ENCODE peak calls at places on chromosomes 16 and 17, in six cellular contexts. C is sigmoid colon; Y is cardiac muscle cell; V is tibial nerve; H is CD4-positive, CD25-positive, alpha-beta regulatory T cell; U is testis. L is an unnamed sample. For H3K4me1, the result is how much of the 10 kb centered on the place peaks cover.

GRCh38 chr16:27576729-27577128 is 26.8 kb downstream of the KATNIP start:
- DNase-seq in H (no peak), C (peak), V (no peak), U (no peak), Y (no peak), L (no peak)

GRCh38 chr16:50422926-50423325 is 54.1 kb upstream of the BRD7 start:
- DNase-seq in C (no peak), U (no peak), H (no peak), Y (no peak), V (no peak), L (no peak)

GRCh38 chr16:68259421-68259820 is 4.9 kb upstream of the SLC7A6 start:
- DNase-seq in U (no peak), H (no peak), C (no peak), V (no peak), Y (no peak), L (no peak)

GRCh38 chr17:57270801-57271245 is 14.5 kb downstream of the MSI2 start:
- DNase-seq in U (no peak), H (no peak), C (no peak), Y (no peak), V (no peak), L (no peak)

GRCh38 chr16:63850979-63851378 is 1270.9 kb downstream of the CDH11 start:
- DNase-seq in V (no peak), C (no peak), H (no peak), Y (no peak), U (no peak), L (no peak)

GRCh38 chr16:11142951-11143740 is 112.9 kb downstream of the SOCS1 start:
- DNase-seq in C (no peak), Y (no peak), U (no peak), H (no peak), V (no peak), L (no peak)

GRCh38 chr17:41919840-41920579 is 1.3 kb upstream of the ACLY start:
- DNase-seq in H (no peak), U (peak), V (no peak), C (peak), Y (peak), L (peak)

GRCh38 chr16:19073344-19073743 is 5.9 kb downstream of the COQ7 start:
- DNase-seq in V (no peak), U (no peak), H (no peak), C (no peak), Y (no peak), L (no peak)

GRCh38 chr17:45697076-45697475 is 87.0 kb upstream of the CRHR1 start:
- DNase-seq in C (no peak), H (no peak), V (no peak), Y (no peak), U (no peak), L (no peak)
- H3K4me1 ChIP-seq in C (under half), H (under half), V (under half), Y (under half), U (under half), L (under half)

GRCh38 chr17:79937435-79937870 is 98.2 kb upstream of the CBX4 start:
- DNase-seq in U (no peak), H (no peak), C (no peak), V (no peak), Y (no peak), L (peak)
- H3K4me1 ChIP-seq in U (under half), H (under half), C (under half), V (under half), Y (under half), L (under half)

GRCh38 chr17:77879896-77880280 is 78.6 kb upstream of the TNRC6C start:
- DNase-seq in Y (no peak), V (no peak), H (no peak), U (no peak), C (no peak), L (peak)

GRCh38 chr17:77879226-77879895 is 79.1 kb upstream of the TNRC6C start:
- DNase-seq in V (no peak), H (no peak), C (no peak), Y (no peak), U (no peak), L (peak)

GRCh38 chr17:77877019-77877418 is 81.5 kb upstream of the TNRC6C start:
- DNase-seq in H (no peak), V (no peak), U (no peak), C (no peak), Y (no peak), L (no peak)

GRCh38 chr17:77875881-77876509 is 82.5 kb upstream of the TNRC6C start:
- DNase-seq in H (no peak), V (no peak), Y (no peak), C (no peak), U (no peak), L (no peak)

GRCh38 chr17:77877674-77878355 is 80.7 kb upstream of the TNRC6C start:
- DNase-seq in U (no peak), Y (no peak), H (no peak), C (no peak), V (no peak), L (peak)
- H3K4me1 ChIP-seq in U (under half), Y (under half), H (half or more), C (under half), V (under half), L (under half)

DNA sequence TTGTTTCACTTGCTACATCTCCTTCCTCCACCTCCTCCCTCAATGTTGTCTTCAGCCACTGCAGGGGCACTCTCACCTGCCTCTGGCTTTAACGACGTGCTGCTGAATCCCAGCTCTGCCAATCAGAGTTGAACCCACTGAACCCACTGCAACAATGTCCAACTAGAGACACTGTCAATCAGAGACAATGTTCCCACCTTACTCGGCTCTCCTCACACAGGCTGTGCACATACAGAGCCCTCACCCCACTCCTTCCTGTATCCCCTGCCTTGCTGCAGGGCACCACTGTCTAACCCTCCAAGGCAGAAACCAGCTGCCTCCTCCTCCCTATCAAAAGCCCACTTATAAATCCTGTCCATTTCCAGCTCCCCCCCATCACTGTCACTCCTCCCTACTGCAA is 58.7 kb downstream of the ANKRD11 start:
- DNase-seq in V (no peak), Y (no peak), U (no peak), C (no peak), H (no peak), L (no peak)
- H3K4me1 ChIP-seq in V (under half), Y (under half), U (under half), C (under half), H (half or more), L (under half)

GRCh38 chr16:73069581-73070262 is 21.8 kb upstream of the ZFHX3 start:
- DNase-seq in U (no peak), Y (no peak), H (no peak), V (no peak), C (peak), L (no peak)
- H3K4me1 ChIP-seq in U (under half), Y (under half), H (under half), V (under half), C (half or more), L (under half)

DNA sequence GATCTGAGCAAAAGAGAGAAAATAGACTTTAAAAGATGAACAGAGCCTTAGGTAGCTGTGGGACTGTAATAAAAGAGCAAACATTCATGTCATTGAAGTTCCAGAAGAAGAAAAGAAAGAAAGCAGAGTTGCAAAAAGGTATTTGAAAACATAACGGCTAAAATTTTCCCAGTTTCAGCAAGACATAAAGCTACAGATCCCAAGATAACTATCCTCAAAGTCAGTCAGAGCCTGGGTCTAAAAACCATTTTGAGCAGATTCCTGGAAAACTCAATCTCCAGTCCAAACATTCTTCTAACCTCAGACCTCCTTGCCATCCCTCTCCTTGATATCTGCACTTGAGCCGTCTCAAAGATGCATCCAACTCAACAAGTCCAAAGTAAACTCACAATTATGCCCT is 20.9 kb upstream of the CD300E start:
- DNase-seq in H (no peak), Y (no peak), U (no peak), V (no peak), C (no peak), L (no peak)
- H3K4me1 ChIP-seq in H (under half), Y (under half), U (under half), V (under half), C (under half), L (under half)

GRCh38 chr17:77140166-77140877 is 447 bp upstream of the SEC14L1 start:
- DNase-seq in V (peak), U (peak), Y (peak), C (peak), H (peak), L (peak)

GRCh38 chr17:77133087-77133633 is 7.6 kb upstream of the SEC14L1 start:
- DNase-seq in Y (no peak), V (no peak), C (no peak), U (no peak), H (no peak), L (no peak)

GRCh38 chr17:77136420-77136767 is 4.4 kb upstream of the SEC14L1 start:
- DNase-seq in H (no peak), C (no peak), V (no peak), U (no peak), Y (no peak), L (no peak)

GRCh38 chr17:77140878-77141767 is at the start of gene SEC14L1:
- DNase-seq in C (peak), H (peak), V (peak), Y (peak), U (peak), L (peak)

GRCh38 chr17:77137111-77137510 is 3.7 kb upstream of the SEC14L1 start:
- DNase-seq in V (no peak), U (no peak), H (no peak), Y (no peak), C (no peak), L (no peak)
- H3K4me1 ChIP-seq in V (under half), U (under half), H (under half), Y (under half), C (under half), L (under half)

DNA sequence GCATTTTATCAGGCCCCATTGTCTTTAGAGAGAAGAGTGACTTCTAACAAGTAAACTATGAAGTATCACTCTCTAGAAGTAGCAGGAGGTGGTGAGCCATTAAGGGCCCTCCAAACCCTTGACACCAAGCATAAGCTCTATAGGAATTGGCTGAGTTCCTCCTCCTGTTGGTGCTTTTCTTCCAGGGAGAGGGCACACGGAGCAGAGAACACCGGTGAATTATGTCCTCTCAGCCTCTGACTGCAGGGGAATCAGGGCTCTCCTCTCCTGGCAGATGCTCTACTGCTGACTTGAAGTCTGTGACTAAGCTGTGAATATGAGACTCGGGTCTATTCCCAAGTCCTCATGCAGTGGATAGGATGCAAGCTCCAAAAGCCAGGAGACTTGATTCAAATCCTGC is 32.3 kb downstream of the CHD9 start:
- DNase-seq in V (no peak), H (no peak), Y (peak), C (no peak), U (no peak), L (no peak)
- H3K4me1 ChIP-seq in V (half or more), H (under half), Y (under half), C (half or more), U (half or more), L (under half)

DNA sequence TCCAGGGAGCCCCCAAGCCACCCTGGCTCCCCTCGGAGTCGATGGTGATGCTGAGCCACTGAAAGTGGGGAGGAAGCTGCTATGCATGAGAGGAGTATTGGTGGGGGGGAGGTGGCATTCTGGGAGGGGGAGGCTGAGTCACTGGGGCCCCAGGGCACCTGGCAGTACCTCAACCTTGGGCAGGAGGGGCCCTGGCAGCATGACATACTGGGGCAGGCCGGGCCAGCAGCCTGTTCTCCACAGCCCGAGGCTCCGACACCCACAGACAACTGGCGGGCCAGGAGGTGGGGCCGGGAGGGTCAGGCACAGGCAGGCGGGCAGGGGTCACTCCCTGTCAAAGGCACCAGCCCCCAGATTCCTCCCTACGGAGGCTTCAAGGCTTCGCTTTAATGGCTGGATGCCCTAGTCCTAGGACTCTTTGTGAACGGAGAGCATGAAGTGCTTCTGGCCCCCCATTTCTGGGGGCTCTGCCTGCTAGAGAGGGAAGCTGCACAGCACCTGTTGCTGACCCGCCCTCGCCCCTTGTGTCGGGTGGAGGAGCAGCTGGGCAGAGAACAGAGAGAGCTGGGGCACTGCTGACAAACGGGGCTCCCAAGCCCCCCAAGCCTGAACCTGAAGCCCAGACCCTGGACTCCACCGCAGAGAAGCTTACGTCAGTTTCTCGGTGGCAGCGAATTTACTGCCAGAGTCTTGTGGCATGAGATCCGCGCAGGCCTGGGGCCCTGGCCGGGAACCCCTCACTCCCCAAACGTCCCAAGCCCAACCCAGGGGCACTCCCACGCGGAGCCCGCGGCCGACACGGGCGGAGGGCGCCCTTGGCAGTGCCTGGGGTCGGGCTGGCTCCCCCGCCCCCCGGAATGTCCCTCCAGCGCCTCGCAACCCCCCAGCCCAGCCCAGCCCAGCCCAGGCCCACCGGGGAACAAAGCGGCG is 773 bp downstream of the CASKIN2 start:
- DNase-seq in Y (no peak), H (no peak), U (no peak), C (no peak), V (no peak), L (no peak)
- H3K4me1 ChIP-seq in Y (under half), H (under half), U (under half), C (half or more), V (half or more), L (under half)

DNA sequence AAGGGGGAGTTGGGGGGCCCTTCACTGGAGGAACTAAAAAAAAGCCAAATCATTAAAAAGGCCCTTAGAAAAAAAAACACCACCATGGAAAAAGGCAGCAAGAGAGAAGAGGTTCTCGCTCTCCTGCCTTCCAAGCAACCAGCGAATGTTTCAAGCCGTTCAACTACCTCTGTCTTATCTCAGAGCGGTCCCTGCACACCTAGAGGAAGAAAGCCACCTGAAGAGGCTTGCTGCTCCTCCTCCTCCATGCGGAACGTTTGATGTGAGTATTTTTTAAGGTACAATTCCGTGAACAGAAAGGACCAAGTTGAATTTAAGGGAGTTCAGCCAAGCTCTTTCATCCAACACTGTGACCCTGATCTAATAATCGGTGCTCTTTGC is 9.2 kb downstream of the NXN start:
- DNase-seq in V (no peak), H (no peak), U (no peak), Y (no peak), C (no peak), L (no peak)
- H3K4me1 ChIP-seq in V (under half), H (under half), U (under half), Y (under half), C (half or more), L (under half)